ENCODE peak calls at places on chromosomes 5 and 9, in ten cellular contexts. F is T-helper 2 cell treated with Interferon-gamma antibody and Interleukin-4, amounts not matched to agents 5 μg/mL and 100 μg/mL, for 36 hours; T is EL; G is NCI-H1417; U is retinal pigment epithelial cell; O is SHP77; Q is activated CD4-positive, alpha-beta T cell treated with anti-CD3 and anti-CD28 coated beads for 4 hours; Z is glutamatergic neuron; J is WTC11; S is heart right ventricle. P is an unnamed sample.

GRCh38 chr5:147464211-147464610 is 45.7 kb downstream of the DPYSL3 start:
- DNase-seq in S (no peak), Q (no peak), G (peak), O (peak), F (no peak), T (peak), J (peak), U (no peak), Z (no peak), P (no peak)

GRCh38 chr5:107669543-107670027 is 1.2 kb downstream of the EFNA5 start:
- DNase-seq in U (no peak), Z (peak), G (peak), S (peak), J (peak), T (peak), O (peak), F (no peak), Q (peak), P (peak)

GRCh38 chr9:89872426-89872912 is 267.7 kb downstream of the GADD45G start:
- DNase-seq in J (no peak), T (no peak), U (no peak), F (no peak), O (no peak), S (no peak), Q (no peak), G (no peak), Z (peak), P (no peak)

GRCh38 chr5:74028406-74028805 is 402.4 kb downstream of the ARHGEF28 start:
- DNase-seq in S (no peak), T (peak), O (no peak), G (no peak), Z (no peak), F (no peak), Q (no peak), U (no peak), J (no peak), P (no peak)

GRCh38 chr9:35958104-35958825 is at the start of gene OR2S2:
- DNase-seq in F (no peak), J (no peak), S (no peak), G (no peak), U (no peak), Z (no peak), Q (no peak), O (no peak), T (no peak), P (no peak)

GRCh38 chr9:93061791-93062299 is 3.3 kb downstream of the SUSD3 start:
- DNase-seq in U (no peak), F (no peak), S (no peak), O (peak), G (peak), T (no peak), Q (no peak), J (peak), Z (peak), P (no peak)

GRCh38 chr9:120235081-120235480 is 344.9 kb downstream of the CDK5RAP2 start:
- DNase-seq in S (no peak), O (no peak), Z (no peak), J (no peak), U (no peak), Q (no peak), T (no peak), G (no peak), F (no peak), P (no peak)

GRCh38 chr9:106874031-106874430 is 11.1 kb downstream of the ZNF462 start:
- DNase-seq in F (no peak), J (no peak), Z (no peak), U (no peak), O (no peak), T (no peak), S (no peak), Q (no peak), G (no peak), P (no peak)

GRCh38 chr9:21477466-21477865 is 4.6 kb downstream of the IFNE start:
- DNase-seq in S (no peak), U (peak), J (no peak), Q (no peak), F (no peak), T (no peak), Z (no peak), O (no peak), G (no peak), P (no peak)

GRCh38 chr5:79588645-79589044 is 23.6 kb upstream of the TENT2 start:
- DNase-seq in G (no peak), Z (no peak), T (no peak), F (no peak), Q (no peak), S (no peak), O (no peak), U (no peak), J (no peak), P (no peak)

GRCh38 chr9:114250235-114250568 is 72.7 kb upstream of the ORM1 start:
- DNase-seq in G (no peak), S (peak), J (no peak), F (no peak), O (no peak), U (no peak), T (peak), Z (no peak), Q (no peak), P (peak)

GRCh38 chr5:58060971-58061370 is 398.9 kb downstream of the PLK2 start:
- DNase-seq in J (no peak), G (no peak), T (peak), U (no peak), S (no peak), F (no peak), Z (no peak), Q (no peak), O (no peak), P (no peak)

GRCh38 chr5:176541338-176542134 is 4.3 kb upstream of the RNF44 start:
- DNase-seq in F (peak), U (no peak), Q (peak), S (no peak), G (peak), T (no peak), Z (no peak), J (peak), O (peak), P (no peak)

GRCh38 chr5:116374434-116374852 is 200.2 kb downstream of the SEMA6A start:
- DNase-seq in U (no peak), Z (no peak), O (no peak), Q (no peak), S (no peak), G (no peak), F (no peak), J (no peak), T (no peak), P (no peak)

GRCh38 chr5:88660947-88661869 is 221.8 kb downstream of the MEF2C start:
- DNase-seq in G (peak), T (peak), S (no peak), F (peak), U (peak), Q (no peak), Z (peak), J (peak), O (peak), P (peak)

GRCh38 chr9:132372177-132373095 is 17.6 kb upstream of the SETX start:
- DNase-seq in U (no peak), Q (no peak), S (peak), F (no peak), O (no peak), Z (no peak), T (peak), G (no peak), J (no peak), P (no peak)

GRCh38 chr5:177598477-177598876 is 1.5 kb upstream of the B4GALT7 start:
- DNase-seq in S (no peak), F (no peak), Z (no peak), Q (no peak), G (no peak), T (peak), O (no peak), J (no peak), U (no peak), P (no peak)

GRCh38 chr5:108420755-108421154 is 38.9 kb upstream of the FBXL17 start:
- DNase-seq in U (no peak), J (no peak), G (no peak), Z (no peak), T (no peak), Q (no peak), S (no peak), O (no peak), F (no peak), P (no peak)

GRCh38 chr5:111649516-111649915 is 107.5 kb downstream of the NREP start:
- DNase-seq in O (no peak), F (no peak), Z (no peak), U (peak), J (no peak), T (no peak), G (no peak), Q (no peak), S (no peak), P (no peak)

GRCh38 chr5:129400395-129400983 is 59.6 kb upstream of the ADAMTS19 start:
- DNase-seq in Q (no peak), T (no peak), O (no peak), F (no peak), G (peak), S (no peak), U (no peak), J (no peak), Z (no peak), P (no peak)

GRCh38 chr9:36337865-36338264 is 62.2 kb downstream of the RNF38 start:
- DNase-seq in J (no peak), G (no peak), F (no peak), T (no peak), Z (no peak), S (peak), U (no peak), Q (no peak), O (no peak), P (no peak)

GRCh38 chr5:33153891-33154290 is 286.9 kb upstream of the TARS1 start:
- DNase-seq in J (no peak), U (no peak), Q (no peak), S (no peak), Z (no peak), O (no peak), F (no peak), T (peak), G (no peak), P (no peak)

GRCh38 chr9:33304367-33304766 is 14.1 kb downstream of the NFX1 start:
- DNase-seq in U (no peak), Z (no peak), G (no peak), T (no peak), Q (no peak), J (no peak), O (no peak), S (no peak), F (no peak), P (no peak)

GRCh38 chr5:94228791-94229190 is 389.6 kb downstream of the KIAA0825 start:
- DNase-seq in S (no peak), Z (no peak), O (no peak), U (no peak), G (no peak), J (no peak), F (no peak), Q (no peak), T (no peak), P (no peak)

GRCh38 chr9:23615569-23615968 is 210.5 kb downstream of the ELAVL2 start:
- DNase-seq in F (no peak), U (no peak), Q (no peak), O (no peak), G (no peak), Z (no peak), J (no peak), T (no peak), S (no peak), P (no peak)

GRCh38 chr5:52709171-52709925 is 78.4 kb upstream of the ITGA1 start:
- DNase-seq in Z (no peak), O (no peak), J (no peak), Q (peak), S (peak), F (peak), U (no peak), G (no peak), T (peak), P (no peak)

GRCh38 chr5:90326995-90327394 is 82.6 kb downstream of the CETN3 start:
- DNase-seq in U (no peak), S (no peak), Q (no peak), Z (peak), O (no peak), F (no peak), J (no peak), T (no peak), G (no peak), P (no peak)

GRCh38 chr5:158951951-158952545 is 147.7 kb downstream of the EBF1 start:
- DNase-seq in J (no peak), Z (no peak), F (no peak), U (no peak), T (no peak), G (no peak), S (no peak), O (no peak), Q (no peak), P (no peak)

GRCh38 chr9:110700953-110701352 is 32.4 kb downstream of the MUSK start:
- DNase-seq in Q (no peak), U (no peak), S (no peak), Z (no peak), J (no peak), F (no peak), G (no peak), O (no peak), T (peak), P (no peak)

P was measured in caudate nucleus.